ENCODE peak calls at places on chromosomes 4 and X, in four cellular contexts. One of them, this sample, is unnamed.

GRCh38 chr4:187929024-187929423 is 66.5 kb upstream of the ZFP42 start:
- DNase-seq in K562: no peak
- DNase-seq in HepG2: no peak
- DNase-seq in GM12878: no peak
- DNase-seq in this sample: peak; percentile 69

GRCh38 chr4:8542776-8543525 is 37.2 kb upstream of the GPR78 start:
- DNase-seq in K562: no peak
- DNase-seq in GM12878: no peak
- DNase-seq in HepG2: no peak
- DNase-seq in this sample: no peak

GRCh38 chr4:3285558-3286334 is 7.1 kb upstream of the RGS12 start:
- DNase-seq in HepG2: peak; percentile 56
- DNase-seq in K562: no peak
- DNase-seq in GM12878: no peak
- DNase-seq in this sample: peak; percentile 10

GRCh38 chrX:77937291-77937690 is 26.8 kb downstream of the ATP7A start:
- DNase-seq in GM12878: no peak
- DNase-seq in HepG2: no peak
- DNase-seq in K562: no peak
- DNase-seq in this sample: no peak

GRCh38 chr4:169340834-169341233 is 70.1 kb upstream of the SH3RF1 start:
- DNase-seq in HepG2: no peak
- DNase-seq in GM12878: no peak
- DNase-seq in K562: no peak
- DNase-seq in this sample: no peak

GRCh38 chrX:28576117-28576516 is 11.1 kb upstream of the IL1RAPL1 start:
- DNase-seq in GM12878: no peak
- DNase-seq in K562: no peak
- DNase-seq in HepG2: no peak
- DNase-seq in this sample: no peak

GRCh38 chr4:152273343-152273742 is 262.5 kb downstream of the FBXW7 start:
- DNase-seq in GM12878: no peak
- DNase-seq in HepG2: no peak
- DNase-seq in K562: no peak
- DNase-seq in this sample: no peak

GRCh38 chrX:66408507-66408906 is 230.4 kb downstream of the EDA2R start:
- DNase-seq in K562: peak; percentile 5
- DNase-seq in HepG2: no peak
- DNase-seq in GM12878: peak; percentile 11
- DNase-seq in this sample: no peak

GRCh38 chr4:76987685-76988084 is 38.1 kb downstream of the SEPTIN11 start:
- DNase-seq in HepG2: no peak
- DNase-seq in K562: no peak
- DNase-seq in GM12878: no peak
- DNase-seq in this sample: no peak

GRCh38 chr4:167906851-167907250 is 185.5 kb upstream of the ANXA10 start:
- DNase-seq in K562: no peak
- DNase-seq in HepG2: no peak
- DNase-seq in GM12878: no peak
- DNase-seq in this sample: no peak

GRCh38 chrX:149950681-149951080 is 12.4 kb upstream of the EOLA2 start:
- DNase-seq in HepG2: peak; percentile 16
- DNase-seq in GM12878: no peak
- DNase-seq in K562: peak; percentile 33
- DNase-seq in this sample: no peak

GRCh38 chr4:146545102-146545501 is 23.4 kb upstream of the SLC10A7 start:
- DNase-seq in GM12878: no peak
- DNase-seq in HepG2: peak; percentile 27
- DNase-seq in K562: peak; percentile 38
- DNase-seq in this sample: peak; percentile 28

GRCh38 chr4:54090804-54091623 is 8.9 kb upstream of the GSX2 start:
- DNase-seq in HepG2: peak; percentile 38
- DNase-seq in GM12878: no peak
- DNase-seq in K562: no peak
- DNase-seq in this sample: no peak
- TF ChIP-seq CBFB in HepG2: no peak
- TF ChIP-seq CBFB in GM12878: no peak
- TF ChIP-seq CBFB in K562: no peak
- TF ChIP-seq CBFB in this sample: no peak

DNA sequence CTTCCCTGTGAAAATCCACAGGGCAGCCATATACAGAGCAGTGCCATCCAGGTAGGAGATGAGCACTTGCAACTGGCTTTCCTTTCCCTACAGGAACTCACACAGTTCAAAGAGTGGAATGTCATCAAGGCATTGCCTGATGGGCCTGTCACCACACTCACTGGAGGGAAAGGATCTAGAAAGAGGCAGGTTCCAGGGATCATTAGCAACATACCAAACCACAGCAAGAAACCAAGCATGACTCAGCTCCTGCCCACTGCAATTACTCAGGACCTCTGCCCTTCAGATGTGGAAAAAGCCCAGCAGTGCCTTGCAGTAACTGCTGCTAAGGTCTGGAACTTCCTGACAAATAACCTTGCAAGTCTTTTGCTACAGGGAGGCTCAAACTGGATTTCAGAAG is 101.2 kb downstream of the ZNF674 start:
- DNase-seq in HepG2: peak; percentile 40
- DNase-seq in GM12878: no peak
- DNase-seq in K562: peak; percentile 4
- DNase-seq in this sample: no peak
- TF ChIP-seq CBFB in HepG2: no peak
- TF ChIP-seq CBFB in GM12878: no peak
- TF ChIP-seq CBFB in K562: no peak
- TF ChIP-seq CBFB in this sample: no peak

DNA sequence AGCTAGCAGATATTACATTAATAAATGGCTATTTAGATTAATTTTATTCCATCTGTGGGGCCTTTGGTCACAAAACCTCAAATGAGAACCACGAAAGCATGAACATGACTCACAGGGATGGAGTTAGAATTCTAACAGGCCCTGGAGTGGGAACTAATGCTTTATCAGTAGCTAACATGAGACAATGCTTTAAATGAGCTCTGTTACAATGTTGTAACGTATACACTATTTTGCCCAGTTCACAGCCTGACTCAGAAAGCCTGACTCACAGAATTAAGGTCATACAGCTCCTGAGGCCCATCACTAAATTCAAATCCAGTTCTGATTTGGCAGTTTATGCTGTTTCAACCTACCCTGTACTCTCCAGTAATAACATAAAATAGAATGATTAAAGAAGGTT is 23.2 kb downstream of the VEGFC start:
- DNase-seq in HepG2: no peak
- DNase-seq in GM12878: no peak
- DNase-seq in K562: no peak
- DNase-seq in this sample: no peak
- TF ChIP-seq CBFB in HepG2: no peak
- TF ChIP-seq CBFB in GM12878: no peak
- TF ChIP-seq CBFB in K562: no peak
- TF ChIP-seq CBFB in this sample: no peak

GRCh38 chr4:107094976-107095375 is 58.9 kb upstream of the DKK2 start:
- DNase-seq in GM12878: no peak
- DNase-seq in HepG2: no peak
- DNase-seq in K562: no peak
- DNase-seq in this sample: no peak
- TF ChIP-seq CBFB in GM12878: no peak
- TF ChIP-seq CBFB in HepG2: no peak
- TF ChIP-seq CBFB in K562: no peak
- TF ChIP-seq CBFB in this sample: no peak

DNA sequence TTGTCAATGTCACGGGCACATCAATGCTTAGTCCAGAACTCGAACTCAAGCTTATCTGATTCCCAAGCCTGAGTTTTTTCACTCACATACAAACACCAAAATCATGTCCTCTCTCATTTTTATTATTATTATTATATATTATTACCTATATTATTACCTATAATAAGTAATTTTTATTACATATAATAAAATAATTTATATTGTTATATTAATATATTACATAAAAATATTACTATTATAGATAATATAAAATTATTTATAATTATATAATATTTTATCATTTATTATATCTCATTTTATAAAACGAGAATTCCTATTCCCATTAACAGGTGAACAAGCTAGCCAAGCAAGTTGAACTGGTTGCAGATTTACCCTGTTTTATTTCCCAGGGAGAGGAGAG is 13.0 kb downstream of the RXFP1 start:
- DNase-seq in K562: no peak
- DNase-seq in HepG2: no peak
- DNase-seq in GM12878: no peak
- DNase-seq in this sample: no peak
- TF ChIP-seq CBFB in K562: no peak
- TF ChIP-seq CBFB in HepG2: no peak
- TF ChIP-seq CBFB in GM12878: no peak
- TF ChIP-seq CBFB in this sample: no peak

GRCh38 chrX:54043084-54043483 is 1.2 kb downstream of the PHF8 start:
- DNase-seq in K562: no peak
- DNase-seq in GM12878: no peak
- DNase-seq in HepG2: no peak
- DNase-seq in this sample: no peak

GRCh38 chrX:54044877-54045328 is 630 bp upstream of the PHF8 start:
- DNase-seq in K562: no peak
- DNase-seq in HepG2: peak; percentile 84
- DNase-seq in GM12878: peak; percentile 4
- DNase-seq in this sample: no peak

GRCh38 chrX:54044126-54044876 is at the start of gene PHF8:
- DNase-seq in GM12878: peak; percentile 77
- DNase-seq in K562: peak; percentile 91
- DNase-seq in HepG2: peak; percentile 86
- DNase-seq in this sample: peak; percentile 93

GRCh38 chrX:54043696-54044125 is 562 bp downstream of the PHF8 start:
- DNase-seq in HepG2: no peak
- DNase-seq in K562: peak; percentile 33
- DNase-seq in GM12878: no peak
- DNase-seq in this sample: peak; percentile 54

DNA sequence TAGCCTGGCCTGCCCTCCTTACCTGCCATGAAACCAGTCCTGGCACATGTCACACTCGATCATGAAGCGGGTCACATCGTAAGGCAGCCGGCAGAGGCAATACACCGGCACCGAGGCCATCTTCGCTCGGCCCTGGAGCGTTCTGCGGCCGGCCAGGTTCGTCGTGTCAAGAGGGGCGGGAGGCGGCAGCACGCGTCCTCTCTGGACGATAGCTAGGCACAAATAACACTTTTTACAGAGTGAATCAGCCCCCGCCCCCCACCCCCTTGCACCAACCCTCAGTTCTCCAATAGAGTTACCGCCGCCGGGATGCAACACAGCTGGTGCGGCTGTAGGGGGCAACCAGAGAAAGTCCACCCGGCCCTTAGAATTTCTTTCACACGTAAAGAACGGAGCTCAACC is 1.7 kb downstream of the PHF8 start:
- DNase-seq in HepG2: peak; percentile 48
- DNase-seq in K562: peak; percentile 60
- DNase-seq in GM12878: no peak
- DNase-seq in this sample: peak; percentile 46
- TF ChIP-seq CBFB in HepG2: no peak
- TF ChIP-seq CBFB in K562: no peak
- TF ChIP-seq CBFB in GM12878: no peak
- TF ChIP-seq CBFB in this sample: no peak

GRCh38 chrX:154096140-154097002 is 1.1 kb downstream of the MECP2 start:
- DNase-seq in GM12878: no peak
- DNase-seq in HepG2: peak; percentile 12
- DNase-seq in K562: peak; percentile 27
- DNase-seq in this sample: no peak
- TF ChIP-seq CBFB in GM12878: no peak
- TF ChIP-seq CBFB in HepG2: no peak
- TF ChIP-seq CBFB in K562: no peak
- TF ChIP-seq CBFB in this sample: no peak

GRCh38 chr4:74886490-74886889 is 46.4 kb upstream of the PARM1 start:
- DNase-seq in HepG2: no peak
- DNase-seq in K562: no peak
- DNase-seq in GM12878: no peak
- DNase-seq in this sample: no peak
- TF ChIP-seq CBFB in HepG2: no peak
- TF ChIP-seq CBFB in K562: no peak
- TF ChIP-seq CBFB in GM12878: no peak
- TF ChIP-seq CBFB in this sample: no peak

GRCh38 chr4:39565925-39566630 is 38.8 kb upstream of the UGDH start:
- DNase-seq in K562: no peak
- DNase-seq in HepG2: no peak
- DNase-seq in GM12878: no peak
- DNase-seq in this sample: no peak
- TF ChIP-seq CBFB in K562: no peak
- TF ChIP-seq CBFB in HepG2: no peak
- TF ChIP-seq CBFB in GM12878: no peak
- TF ChIP-seq CBFB in this sample: no peak